ENCODE peak calls at places on chromosomes 4 and X, in six cellular contexts. One of them, this sample, is unnamed.

GRCh38 chr4:147674496-147674895 is 9.5 kb downstream of the PRMT9 start:
- DNase-seq in PC-3: peak; percentile 8
- DNase-seq in hepatocyte: no peak
- DNase-seq in GM23248: no peak
- DNase-seq in OCI-LY7: no peak
- DNase-seq in GM23338: no peak
- DNase-seq in this sample: no peak

GRCh38 chrX:3651272-3651671 is 62.2 kb downstream of the PRKX start:
- DNase-seq in PC-3: peak; percentile 40
- DNase-seq in hepatocyte: peak; percentile 46
- DNase-seq in GM23338: peak; percentile 12
- DNase-seq in GM23248: peak; percentile 43
- DNase-seq in OCI-LY7: peak; percentile 24
- DNase-seq in this sample: no peak

GRCh38 chrX:19565605-19566004 is 50.3 kb upstream of the MAP3K15 start:
- DNase-seq in GM23248: no peak
- DNase-seq in GM23338: no peak
- DNase-seq in PC-3: no peak
- DNase-seq in OCI-LY7: no peak
- DNase-seq in hepatocyte: no peak
- DNase-seq in this sample: no peak

GRCh38 chr4:159308571-159309340 is 205.9 kb downstream of the RAPGEF2 start:
- DNase-seq in PC-3: peak; percentile 56
- DNase-seq in hepatocyte: no peak
- DNase-seq in OCI-LY7: no peak
- DNase-seq in GM23338: peak; percentile 39
- DNase-seq in GM23248: peak; percentile 67
- DNase-seq in this sample: peak; percentile 81

GRCh38 chr4:33780952-33781655 is 2463.2 kb downstream of the ARAP2 start:
- DNase-seq in PC-3: peak; percentile 66
- DNase-seq in hepatocyte: no peak
- DNase-seq in GM23338: no peak
- DNase-seq in OCI-LY7: no peak
- DNase-seq in GM23248: peak; percentile 55
- DNase-seq in this sample: no peak

GRCh38 chrX:73447311-73447794 is 500 bp downstream of the CDX4 start:
- DNase-seq in GM23248: no peak
- DNase-seq in hepatocyte: no peak
- DNase-seq in PC-3: no peak
- DNase-seq in GM23338: peak; percentile 72
- DNase-seq in OCI-LY7: no peak
- DNase-seq in this sample: peak; percentile 61

GRCh38 chr4:7828011-7828720 is 111.5 kb downstream of the AFAP1 start:
- DNase-seq in PC-3: peak; percentile 85
- DNase-seq in GM23338: peak; percentile 47
- DNase-seq in GM23248: peak; percentile 98
- DNase-seq in hepatocyte: peak; percentile 81
- DNase-seq in OCI-LY7: no peak
- DNase-seq in this sample: no peak

GRCh38 chr4:109990307-109991257 is 77.9 kb downstream of the EGF start:
- DNase-seq in GM23338: no peak
- DNase-seq in hepatocyte: no peak
- DNase-seq in GM23248: no peak
- DNase-seq in PC-3: no peak
- DNase-seq in OCI-LY7: peak; percentile 95
- DNase-seq in this sample: no peak

GRCh38 chr4:77006753-77007355 is 57.3 kb downstream of the SEPTIN11 start:
- DNase-seq in GM23248: peak; percentile 36
- DNase-seq in GM23338: no peak
- DNase-seq in OCI-LY7: no peak
- DNase-seq in hepatocyte: no peak
- DNase-seq in PC-3: no peak
- DNase-seq in this sample: no peak

GRCh38 chr4:80184791-80185756 is 12.2 kb upstream of the PRDM8 start:
- DNase-seq in GM23338: peak; percentile 70
- DNase-seq in OCI-LY7: no peak
- DNase-seq in PC-3: peak; percentile 10
- DNase-seq in GM23248: peak; percentile 72
- DNase-seq in hepatocyte: no peak
- DNase-seq in this sample: peak; percentile 55

DNA sequence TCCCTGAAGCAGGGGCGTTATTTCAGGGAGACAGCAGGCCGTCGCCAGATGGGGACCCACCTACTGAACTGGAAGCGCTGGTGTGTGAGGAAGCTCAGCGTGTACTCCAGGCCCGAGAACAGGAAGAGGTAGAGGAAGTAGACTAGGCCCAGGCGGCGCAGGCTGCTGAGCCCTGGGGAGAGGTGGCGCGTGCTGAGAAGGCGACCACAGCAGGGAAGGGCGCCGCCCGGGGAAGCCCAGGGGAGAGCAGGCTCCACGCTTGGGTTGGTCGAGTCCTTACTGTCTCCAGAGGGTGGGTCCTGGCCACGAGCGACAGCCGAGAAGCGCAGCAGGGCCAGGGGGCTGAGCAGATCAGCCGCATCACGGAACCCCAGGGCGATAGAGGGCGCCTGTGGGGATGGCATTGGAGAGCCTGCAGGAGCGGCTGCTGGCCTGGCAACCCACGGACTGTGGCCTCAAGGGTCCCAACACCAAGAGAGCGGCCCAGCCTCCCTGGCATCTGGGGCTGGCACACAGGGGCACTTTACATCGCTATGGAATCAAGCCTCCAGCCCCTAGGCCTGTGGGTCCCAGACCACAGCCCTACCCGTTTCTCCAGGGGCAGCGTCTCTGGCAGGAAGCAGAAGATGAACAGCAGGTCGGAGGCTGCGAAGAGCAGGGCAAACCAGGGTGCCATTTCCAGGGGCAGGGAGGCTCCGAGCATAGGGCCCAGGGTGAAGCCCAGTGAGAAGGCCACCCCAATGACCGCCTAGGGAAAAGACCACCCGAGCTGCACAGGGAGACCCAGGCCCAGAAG is 31.2 kb downstream of the NOP14 start:
- DNase-seq in GM23338: peak; percentile 63
- DNase-seq in PC-3: no peak
- DNase-seq in hepatocyte: no peak
- DNase-seq in OCI-LY7: peak; percentile 82
- DNase-seq in GM23248: no peak
- DNase-seq in this sample: no peak
- TF ChIP-seq EZH2phosphoT487 in GM23338: no peak
- TF ChIP-seq EZH2phosphoT487 in PC-3: no peak
- TF ChIP-seq EZH2phosphoT487 in hepatocyte: no peak
- TF ChIP-seq EZH2phosphoT487 in OCI-LY7: no peak
- TF ChIP-seq EZH2phosphoT487 in GM23248: no peak
- TF ChIP-seq EZH2phosphoT487 in this sample: no peak

DNA sequence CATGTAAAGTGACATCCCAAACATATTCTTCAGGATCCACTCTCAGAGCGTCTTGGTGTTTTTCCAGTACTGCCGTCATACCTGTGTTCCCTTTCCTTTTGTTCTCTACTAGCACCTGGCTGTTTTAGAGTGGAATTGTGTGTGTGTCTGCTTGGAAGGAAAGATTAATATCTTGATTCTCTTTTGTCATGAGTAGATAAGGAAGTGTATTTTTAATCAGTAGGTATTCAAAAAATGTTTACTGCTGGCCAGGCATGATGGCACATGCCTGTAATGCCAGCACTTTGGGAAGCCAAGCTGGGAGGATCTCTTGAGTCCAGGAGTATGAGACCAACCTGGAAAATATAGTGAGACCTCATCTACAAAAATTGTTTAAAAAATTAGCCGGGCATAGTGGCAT is 198.8 kb downstream of the CBR4 start:
- DNase-seq in GM23248: no peak
- DNase-seq in PC-3: no peak
- DNase-seq in GM23338: no peak
- DNase-seq in OCI-LY7: no peak
- DNase-seq in hepatocyte: no peak
- DNase-seq in this sample: no peak
- TF ChIP-seq EZH2phosphoT487 in GM23248: no peak
- TF ChIP-seq EZH2phosphoT487 in PC-3: no peak
- TF ChIP-seq EZH2phosphoT487 in GM23338: no peak
- TF ChIP-seq EZH2phosphoT487 in OCI-LY7: no peak
- TF ChIP-seq EZH2phosphoT487 in hepatocyte: no peak
- TF ChIP-seq EZH2phosphoT487 in this sample: no peak

DNA sequence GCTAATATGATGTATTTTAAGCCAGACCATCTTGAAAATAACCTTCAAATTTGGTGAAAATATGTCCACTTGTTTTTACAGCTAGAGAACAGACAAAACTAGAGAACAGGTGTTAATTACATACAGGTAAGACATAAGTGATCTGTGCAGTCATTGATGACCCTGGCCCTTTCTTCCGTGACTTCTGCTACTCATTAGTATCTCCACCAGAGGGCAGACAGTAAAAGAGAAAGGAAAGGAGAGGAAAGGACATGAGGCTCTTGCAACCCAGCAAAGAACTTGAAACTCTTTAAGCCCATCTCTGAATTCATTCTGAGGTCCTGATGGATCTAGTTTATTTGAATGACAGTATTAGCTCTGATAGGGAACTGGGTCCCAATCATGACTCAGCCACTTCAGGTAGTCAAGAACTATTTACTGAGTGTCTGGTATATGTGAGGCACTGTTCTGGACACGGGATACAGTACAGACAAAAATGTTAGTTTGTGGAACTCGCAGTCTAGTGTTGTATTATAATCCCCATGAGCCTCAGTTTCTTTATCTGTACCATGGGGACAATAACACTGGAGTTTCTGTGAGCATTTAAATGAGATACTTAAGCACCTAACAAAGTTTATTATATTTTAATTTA is 121.0 kb upstream of the TEX13D start:
- DNase-seq in hepatocyte: peak; percentile 37
- DNase-seq in PC-3: peak; percentile 65
- DNase-seq in GM23248: peak; percentile 48
- DNase-seq in OCI-LY7: peak; percentile 60
- DNase-seq in GM23338: peak; percentile 68
- DNase-seq in this sample: peak; percentile 50
- TF ChIP-seq EZH2phosphoT487 in hepatocyte: no peak
- TF ChIP-seq EZH2phosphoT487 in PC-3: no peak
- TF ChIP-seq EZH2phosphoT487 in GM23248: no peak
- TF ChIP-seq EZH2phosphoT487 in OCI-LY7: no peak
- TF ChIP-seq EZH2phosphoT487 in GM23338: no peak
- TF ChIP-seq EZH2phosphoT487 in this sample: no peak

GRCh38 chr4:98565646-98566403 is 92.6 kb downstream of the TSPAN5 start:
- DNase-seq in PC-3: no peak
- DNase-seq in hepatocyte: no peak
- DNase-seq in GM23248: no peak
- DNase-seq in GM23338: no peak
- DNase-seq in OCI-LY7: no peak
- DNase-seq in this sample: no peak
- TF ChIP-seq EZH2phosphoT487 in PC-3: no peak
- TF ChIP-seq EZH2phosphoT487 in hepatocyte: no peak
- TF ChIP-seq EZH2phosphoT487 in GM23248: no peak
- TF ChIP-seq EZH2phosphoT487 in GM23338: no peak
- TF ChIP-seq EZH2phosphoT487 in OCI-LY7: no peak
- TF ChIP-seq EZH2phosphoT487 in this sample: no peak

DNA sequence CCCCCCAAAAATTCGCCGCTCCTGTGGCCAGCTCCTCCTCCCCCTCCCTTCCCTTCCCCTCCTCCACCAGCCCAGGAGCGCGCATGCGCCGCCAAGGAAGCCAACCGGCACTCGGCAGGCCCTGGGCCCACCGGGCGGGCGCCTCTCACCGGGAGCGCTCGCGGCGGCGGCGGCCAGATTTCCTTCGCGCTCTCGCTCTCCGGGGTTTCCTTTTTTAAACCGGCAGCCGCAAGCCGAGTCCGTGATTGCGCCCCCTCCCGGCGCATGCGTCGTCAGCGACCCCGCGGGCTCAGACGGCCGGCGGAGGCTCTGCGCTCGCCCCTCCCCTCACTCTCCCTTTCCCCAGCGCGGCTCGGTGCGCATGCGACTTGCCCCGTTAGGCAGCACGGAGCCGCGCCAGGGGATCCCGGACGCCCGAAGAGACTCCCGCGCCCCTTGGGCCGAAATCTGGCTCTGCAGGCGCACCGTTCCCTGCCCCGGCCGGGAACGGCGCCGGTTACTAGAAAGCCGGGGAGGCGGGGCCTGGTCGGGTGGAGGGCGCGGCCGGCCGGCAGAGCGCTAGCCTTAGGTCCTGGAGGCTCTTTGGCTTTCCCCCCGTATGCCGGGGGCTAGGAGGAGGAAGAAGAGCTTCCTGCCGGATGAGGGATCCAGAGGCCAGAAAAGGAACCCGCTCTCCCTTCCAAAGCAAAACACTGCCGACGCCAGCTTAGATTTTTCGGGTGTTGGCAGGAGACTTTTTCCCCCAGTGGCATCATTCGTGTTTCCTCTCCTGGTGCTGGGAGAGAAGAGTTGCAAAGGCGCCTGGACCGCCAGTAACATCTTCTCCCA is at the start of gene CLOCK:
- DNase-seq in GM23248: peak; percentile 91
- DNase-seq in GM23338: peak; percentile 91
- DNase-seq in OCI-LY7: peak; percentile 86
- DNase-seq in PC-3: peak; percentile 87
- DNase-seq in hepatocyte: peak; percentile 95
- DNase-seq in this sample: peak; percentile 96
- TF ChIP-seq EZH2phosphoT487 in GM23248: no peak
- TF ChIP-seq EZH2phosphoT487 in GM23338: no peak
- TF ChIP-seq EZH2phosphoT487 in OCI-LY7: no peak
- TF ChIP-seq EZH2phosphoT487 in PC-3: no peak
- TF ChIP-seq EZH2phosphoT487 in hepatocyte: no peak
- TF ChIP-seq EZH2phosphoT487 in this sample: no peak

GRCh38 chrX:153897899-153898298 is 6.6 kb upstream of the AVPR2 start:
- DNase-seq in PC-3: no peak
- DNase-seq in OCI-LY7: no peak
- DNase-seq in GM23248: no peak
- DNase-seq in GM23338: no peak
- DNase-seq in hepatocyte: no peak
- DNase-seq in this sample: no peak
- TF ChIP-seq EZH2phosphoT487 in PC-3: no peak
- TF ChIP-seq EZH2phosphoT487 in OCI-LY7: no peak
- TF ChIP-seq EZH2phosphoT487 in GM23248: no peak
- TF ChIP-seq EZH2phosphoT487 in GM23338: no peak
- TF ChIP-seq EZH2phosphoT487 in hepatocyte: no peak
- TF ChIP-seq EZH2phosphoT487 in this sample: no peak

GRCh38 chrX:37906357-37906756 is 59.0 kb upstream of the DYNLT3 start:
- DNase-seq in GM23338: no peak
- DNase-seq in GM23248: no peak
- DNase-seq in PC-3: no peak
- DNase-seq in hepatocyte: no peak
- DNase-seq in OCI-LY7: no peak
- DNase-seq in this sample: no peak
- TF ChIP-seq EZH2phosphoT487 in GM23338: no peak
- TF ChIP-seq EZH2phosphoT487 in GM23248: no peak
- TF ChIP-seq EZH2phosphoT487 in PC-3: no peak
- TF ChIP-seq EZH2phosphoT487 in hepatocyte: no peak
- TF ChIP-seq EZH2phosphoT487 in OCI-LY7: no peak
- TF ChIP-seq EZH2phosphoT487 in this sample: no peak

DNA sequence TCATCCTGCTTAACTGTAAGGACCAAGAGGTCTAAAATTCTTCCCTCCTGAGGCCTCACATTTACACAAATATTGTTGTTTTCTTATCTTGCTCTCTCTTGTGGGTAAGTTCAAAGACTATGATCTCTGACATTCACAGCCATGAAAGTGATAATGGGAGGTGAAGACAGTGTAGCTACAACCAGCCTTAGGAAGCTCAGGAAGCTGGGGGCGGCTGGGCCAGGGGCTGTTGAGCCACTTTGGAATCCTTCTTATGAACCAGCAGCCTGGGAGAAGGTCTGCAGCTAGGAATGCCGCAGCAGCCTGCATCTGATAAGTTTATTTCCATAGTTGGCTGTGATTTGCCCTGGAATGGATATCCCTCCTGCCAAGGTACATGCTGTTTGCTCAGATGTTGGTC is 316.2 kb downstream of the STIM2 start:
- DNase-seq in PC-3: no peak
- DNase-seq in hepatocyte: no peak
- DNase-seq in OCI-LY7: no peak
- DNase-seq in GM23248: no peak
- DNase-seq in GM23338: no peak
- DNase-seq in this sample: no peak
- TF ChIP-seq EZH2phosphoT487 in PC-3: no peak
- TF ChIP-seq EZH2phosphoT487 in hepatocyte: no peak
- TF ChIP-seq EZH2phosphoT487 in OCI-LY7: no peak
- TF ChIP-seq EZH2phosphoT487 in GM23248: no peak
- TF ChIP-seq EZH2phosphoT487 in GM23338: no peak
- TF ChIP-seq EZH2phosphoT487 in this sample: no peak